ENCODE peak calls at places on chromosome 15, in six cellular contexts. N is fibroblast of lung, W is cardiac muscle cell, X is right lobe of liver, S is foreskin fibroblast, G is HL-60. O is an unnamed sample.

GRCh38 chr15:61228025-61228901 is 839 bp downstream of the RORA start:
- DNase-seq in X (peak), S (peak), W (peak), N (peak), G (no peak), O (peak)

GRCh38 chr15:72784233-72784876 is 797 bp upstream of the ADPGK start:
- DNase-seq in X (no peak), W (peak), G (peak), S (peak), N (peak), O (peak)

GRCh38 chr15:87619161-87619960 is 637.2 kb downstream of the NTRK3 start:
- DNase-seq in X (no peak), W (no peak), G (no peak), N (peak), S (peak), O (peak)

GRCh38 chr15:74545776-74546656 is 5.0 kb downstream of the ARID3B start:
- DNase-seq in G (peak), W (peak), X (peak), N (peak), S (peak), O (peak)

GRCh38 chr15:82585072-82585471 is 44.8 kb upstream of the RPS17 start:
- DNase-seq in G (no peak), N (peak), X (no peak), S (no peak), W (peak), O (peak)

GRCh38 chr15:71891026-71891425 is 80.7 kb downstream of the NR2E3 start:
- DNase-seq in W (peak), G (no peak), S (no peak), N (no peak), X (no peak), O (no peak)

GRCh38 chr15:51494411-51495314 is 127.9 kb downstream of the DMXL2 start:
- DNase-seq in G (no peak), S (no peak), W (no peak), X (no peak), N (peak), O (peak)

GRCh38 chr15:62063851-62064635 is 2.7 kb upstream of the C2CD4A start:
- DNase-seq in N (no peak), W (no peak), X (no peak), S (no peak), G (no peak), O (peak)

GRCh38 chr15:68536331-68537095 is 42.3 kb upstream of the CORO2B start:
- DNase-seq in G (no peak), W (no peak), X (no peak), S (peak), N (peak), O (peak)

GRCh38 chr15:60708684-60709083 is 229.7 kb upstream of the ICE2 start:
- DNase-seq in X (no peak), W (no peak), G (no peak), N (peak), S (peak), O (peak)

GRCh38 chr15:60793656-60794055 is 314.7 kb upstream of the ICE2 start:
- DNase-seq in X (no peak), W (no peak), N (no peak), S (no peak), G (no peak), O (no peak)

GRCh38 chr15:67091073-67091965 is 25.9 kb downstream of the SMAD3 start:
- DNase-seq in N (peak), S (peak), W (peak), X (no peak), G (peak), O (peak)

GRCh38 chr15:34217587-34218225 is 7.1 kb upstream of the EMC4 start:
- DNase-seq in X (no peak), S (peak), W (no peak), N (no peak), G (no peak), O (no peak)

GRCh38 chr15:96339662-96340347 is 9.3 kb downstream of the NR2F2 start:
- DNase-seq in W (no peak), G (no peak), X (no peak), N (peak), S (no peak), O (peak)

GRCh38 chr15:80780416-80781221 is 1.4 kb downstream of the CEMIP start:
- DNase-seq in S (no peak), X (peak), N (peak), W (peak), G (no peak), O (peak)

GRCh38 chr15:78007965-78008886 is 69.3 kb downstream of the TBC1D2B start:
- DNase-seq in N (peak), X (peak), W (no peak), G (no peak), S (peak), O (peak)

GRCh38 chr15:36529296-36530011 is 50.0 kb upstream of the CDIN1 start:
- DNase-seq in S (no peak), X (no peak), W (no peak), N (no peak), G (no peak), O (no peak)

GRCh38 chr15:61816856-61817255 is 243.4 kb downstream of the VPS13C start:
- DNase-seq in W (no peak), S (no peak), G (no peak), N (no peak), X (no peak), O (no peak)

GRCh38 chr15:73617310-73617709 is 15.9 kb downstream of the NPTN start:
- DNase-seq in G (no peak), S (no peak), N (no peak), W (no peak), X (no peak), O (no peak)

GRCh38 chr15:92111756-92112155 is 258.2 kb downstream of the SLCO3A1 start:
- DNase-seq in W (no peak), X (no peak), N (no peak), G (no peak), S (no peak), O (no peak)

GRCh38 chr15:99712415-99712814 is 20.8 kb downstream of the LYSMD4 start:
- DNase-seq in S (no peak), N (no peak), G (no peak), W (no peak), X (no peak), O (no peak)

GRCh38 chr15:70378126-70379031 is 280.7 kb upstream of the TLE3 start:
- DNase-seq in S (no peak), W (no peak), N (no peak), G (no peak), X (peak), O (no peak)

GRCh38 chr15:97692317-97693015 is 268.0 kb upstream of the ARRDC4 start:
- DNase-seq in G (peak), N (no peak), X (no peak), W (peak), S (no peak), O (no peak)

GRCh38 chr15:58551084-58551763 is 119.4 kb downstream of the LIPC start:
- DNase-seq in X (no peak), W (no peak), N (no peak), S (no peak), G (no peak), O (no peak)

GRCh38 chr15:33226559-33227181 is 32.2 kb upstream of the FMN1 start:
- DNase-seq in N (peak), X (no peak), G (peak), S (no peak), W (peak), O (no peak)

GRCh38 chr15:51314391-51315337 is 23.7 kb downstream of the CYP19A1 start:
- DNase-seq in W (peak), G (no peak), S (no peak), N (no peak), X (no peak), O (no peak)

GRCh38 chr15:88644741-88645140 is 5.9 kb downstream of the ISG20 start:
- DNase-seq in X (no peak), N (no peak), W (no peak), G (no peak), S (no peak), O (no peak)

GRCh38 chr15:99963096-99963825 is 230.0 kb upstream of the LYSMD4 start:
- DNase-seq in S (no peak), G (no peak), W (no peak), N (no peak), X (no peak), O (peak)

DNA sequence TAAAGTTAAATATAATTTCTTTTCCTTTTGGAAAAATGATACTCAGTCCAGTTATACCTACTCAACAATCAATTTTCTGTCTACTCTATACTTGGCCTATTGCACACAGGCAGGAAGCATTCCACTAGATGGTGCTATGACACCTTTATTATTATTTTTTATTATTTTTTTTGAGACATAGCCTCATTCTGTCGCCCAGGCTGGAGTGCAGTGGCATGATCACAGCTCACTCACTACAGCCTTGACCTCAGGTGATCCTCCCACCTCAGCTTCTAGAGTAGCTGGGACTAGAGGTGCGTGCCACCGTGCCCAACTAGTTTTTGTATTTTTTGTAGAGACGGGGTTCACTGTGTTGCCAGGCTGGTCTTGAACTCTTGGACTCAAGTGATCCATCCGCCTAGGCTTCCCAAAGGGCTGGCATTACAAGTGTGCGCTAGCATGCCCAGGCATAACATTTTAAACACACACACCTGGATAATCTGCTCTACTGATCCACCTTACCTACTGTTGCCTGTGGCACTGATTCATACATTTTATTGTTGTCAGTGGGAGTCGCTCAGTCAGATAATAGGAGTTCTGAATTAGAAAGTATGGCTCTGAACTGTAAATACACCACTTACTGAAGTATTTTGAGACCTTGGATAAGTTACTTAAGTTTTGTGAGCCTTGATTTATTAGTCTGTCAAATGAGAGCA is 56.2 kb downstream of the EIF3J start:
- DNase-seq in S (no peak), X (no peak), W (no peak), G (no peak), N (peak), O (peak)
- TF ChIP-seq CTCF in S (peak), X (peak), W (peak), G (no peak), N (peak), O (peak)

DNA sequence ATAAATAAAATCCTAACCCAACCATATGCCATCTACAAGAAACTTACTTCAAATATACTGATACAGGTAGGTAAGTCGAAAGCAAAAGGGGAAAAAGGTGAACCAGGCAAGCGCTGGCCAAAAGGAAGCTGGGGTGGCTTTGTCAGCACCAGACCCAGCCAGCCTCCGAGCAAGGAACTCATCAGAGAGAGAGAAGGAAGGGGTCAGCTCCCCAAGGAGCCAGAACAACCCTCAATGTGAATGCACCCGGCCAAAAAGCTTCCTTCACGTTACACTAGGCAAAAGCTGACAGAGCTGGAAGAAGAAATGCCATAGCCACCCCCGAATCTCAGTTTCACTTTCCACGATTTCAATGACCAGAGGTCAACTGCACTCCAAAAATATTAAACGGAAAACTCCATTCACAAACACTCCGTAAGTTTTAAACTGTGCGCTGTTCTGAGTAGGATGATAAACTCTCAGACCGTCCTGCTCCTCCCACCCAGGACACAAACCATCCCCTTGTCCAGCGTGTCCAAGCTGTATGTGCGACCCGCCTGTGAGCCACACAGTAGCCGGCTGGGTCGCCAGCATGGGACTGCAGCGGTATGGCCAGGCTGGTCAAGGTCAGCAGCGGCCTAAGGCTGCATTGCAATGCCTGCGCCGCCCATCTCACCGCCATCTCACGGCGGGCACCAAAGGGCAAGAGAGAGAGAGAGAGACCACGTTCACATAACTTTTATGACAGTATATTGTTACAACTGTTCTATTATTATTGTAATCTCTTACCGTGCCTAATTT is 29.8 kb downstream of the CYFIP1 start:
- DNase-seq in X (no peak), W (no peak), G (no peak), S (no peak), N (peak), O (no peak)
- H3K4me3 ChIP-seq in X (no peak), W (no peak), G (no peak), S (no peak), N (peak), O (no peak)

GRCh38 chr15:65962187-65962586 is 92.9 kb downstream of the RAB11A start:
- DNase-seq in X (no peak), G (no peak), W (no peak), S (no peak), N (no peak), O (peak)
- TF ChIP-seq CTCF in X (peak), G (no peak), W (no peak), S (no peak), N (no peak), O (no peak)

DNA sequence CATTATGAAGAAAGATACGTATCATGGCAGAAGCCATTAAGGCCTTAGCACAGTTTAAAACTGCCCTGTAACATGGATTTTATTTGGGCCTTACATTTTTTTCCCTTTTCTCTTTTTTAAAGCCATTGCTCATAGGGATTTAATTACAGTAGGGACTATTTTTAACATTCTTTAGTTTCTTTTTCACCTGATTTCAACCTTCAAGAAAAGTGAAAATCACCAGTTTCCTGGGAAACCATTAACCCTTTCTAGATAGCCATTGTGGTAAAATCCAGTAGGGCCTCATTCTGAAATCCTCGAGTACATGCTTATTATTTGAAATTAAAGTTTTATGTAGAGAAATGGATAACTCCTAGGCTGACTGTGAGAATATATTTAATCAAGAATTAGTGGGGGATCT is 3.1 kb downstream of the SPRED1 start:
- DNase-seq in G (no peak), S (no peak), X (no peak), N (no peak), W (no peak), O (no peak)
- H3K4me3 ChIP-seq in G (no peak), S (peak), X (no peak), N (peak), W (peak), O (peak)

DNA sequence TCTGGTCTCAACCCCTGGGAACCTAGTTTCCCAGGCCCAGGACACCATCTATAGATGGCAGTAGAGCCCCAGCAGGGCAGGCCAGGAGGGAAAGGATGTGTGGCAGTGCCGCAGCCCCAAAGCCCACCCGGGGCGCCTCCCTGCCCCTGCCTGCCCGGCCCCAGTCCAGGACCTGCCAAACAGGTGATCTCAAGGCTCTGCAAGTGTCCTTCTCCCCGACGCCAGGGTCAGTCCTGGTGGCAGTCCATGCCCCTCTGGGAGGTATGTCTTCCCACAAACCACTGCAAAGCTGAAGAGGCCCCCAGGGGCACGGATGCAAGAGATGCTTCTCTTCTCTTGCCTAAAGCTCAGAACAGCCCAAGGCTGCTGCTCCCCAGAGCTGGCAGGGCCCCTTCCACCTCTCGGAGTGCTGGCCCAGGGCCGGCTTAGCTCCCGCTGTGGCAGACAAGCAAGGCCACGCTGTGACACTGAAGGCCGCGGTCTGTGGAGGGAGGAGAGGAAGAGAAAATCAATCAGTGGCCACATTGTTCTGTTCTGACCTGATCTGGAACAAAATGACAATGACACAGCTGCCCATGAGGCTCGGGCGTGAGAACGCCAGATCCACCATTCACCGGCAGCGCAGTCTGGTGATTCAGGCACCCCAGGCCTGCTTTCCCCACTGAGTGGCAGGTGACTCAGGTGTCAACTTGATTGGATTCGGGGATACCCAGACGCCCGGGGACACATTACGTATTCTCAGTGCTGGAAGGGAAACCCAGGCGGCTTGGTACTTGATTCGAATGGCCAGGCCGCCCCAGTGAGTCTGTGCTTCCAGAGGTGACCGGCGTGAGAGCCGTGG is 34.0 kb downstream of the KLHL25 start:
- DNase-seq in S (no peak), X (peak), N (no peak), G (no peak), W (no peak), O (no peak)
- TF ChIP-seq CTCF in S (no peak), X (peak), N (no peak), G (no peak), W (peak), O (no peak)

DNA sequence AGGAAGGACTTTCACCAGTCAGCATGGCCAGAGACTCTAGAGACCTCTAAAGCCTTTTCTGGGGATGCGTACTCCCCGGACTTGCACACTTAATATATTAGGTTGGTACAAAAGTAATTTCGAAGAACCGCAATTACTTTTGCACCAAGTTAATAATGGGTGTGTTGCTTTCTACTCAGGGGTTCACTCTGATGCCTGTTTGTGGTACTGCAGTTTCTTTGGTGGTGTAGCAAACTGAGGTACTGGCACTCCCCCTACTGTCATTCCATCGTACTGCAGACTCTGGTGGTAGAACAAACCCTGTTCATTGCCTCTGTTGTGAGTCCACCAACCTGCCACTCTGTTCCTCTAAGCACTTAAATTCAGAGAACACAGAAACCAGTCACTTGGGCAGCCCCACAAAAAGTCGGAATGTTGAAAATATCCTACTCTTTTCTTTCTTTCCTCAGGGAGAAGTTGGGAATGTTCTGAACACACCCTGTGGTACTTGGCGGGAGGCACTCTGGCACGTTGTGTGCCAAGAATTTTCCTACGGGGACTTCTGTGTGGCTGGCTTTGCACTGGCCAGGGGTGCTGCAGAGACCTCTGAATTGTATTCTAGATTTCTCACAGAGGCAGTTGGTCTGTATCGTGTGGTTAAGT is 46.3 kb downstream of the GABRG3 start:
- DNase-seq in N (peak), G (peak), X (no peak), S (peak), W (peak), O (peak)
- H3K4me3 ChIP-seq in N (no peak), G (no peak), X (no peak), S (no peak), W (no peak), O (no peak)